ENCODE peak calls at places on chromosomes 7 and 10, in six cellular contexts. R is heart left ventricle, H is keratinocyte, Q is ovary, M is neural progenitor cell, J is right lobe of liver. F is an unnamed sample.

GRCh38 chr10:122419890-122420623 is 34.4 kb upstream of the ARMS2 start:
- DNase-seq in H (peak; percentile 26), R (no peak), J (no peak), Q (peak; percentile 39), M (no peak), F (no peak)

GRCh38 chr10:87503892-87504291 is 801 bp upstream of the MINPP1 start:
- DNase-seq in M (peak; percentile 2), H (no peak), J (no peak), R (no peak), Q (no peak), F (no peak)

GRCh38 chr10:30583778-30584415 is 45.7 kb downstream of the LYZL2 start:
- DNase-seq in R (peak; percentile 83), J (peak; percentile 77), H (no peak), M (no peak), Q (peak; percentile 54), F (peak; percentile 34)

GRCh38 chr10:30816144-30816811 is 186.7 kb upstream of the LYZL2 start:
- DNase-seq in Q (no peak), M (peak; percentile 28), H (no peak), J (no peak), R (no peak), F (no peak)

GRCh38 chr7:70383947-70384475 is 747.9 kb upstream of the GALNT17 start:
- DNase-seq in Q (no peak), H (no peak), R (no peak), J (no peak), M (no peak), F (no peak)

GRCh38 chr10:14884082-14884481 is 5.4 kb downstream of the SUV39H2 start:
- DNase-seq in J (no peak), M (no peak), Q (no peak), R (no peak), H (no peak), F (no peak)

GRCh38 chr10:24858244-24858907 is 94.0 kb downstream of the PRTFDC1 start:
- DNase-seq in J (no peak), Q (no peak), R (peak; percentile 10), M (no peak), H (no peak), F (no peak)

GRCh38 chr7:112399501-112399900 is 50.8 kb upstream of the IFRD1 start:
- DNase-seq in M (no peak), H (no peak), J (no peak), Q (no peak), R (no peak), F (no peak)

GRCh38 chr10:84258034-84258695 is 13.3 kb downstream of the RGR start:
- DNase-seq in Q (no peak), R (no peak), H (no peak), M (no peak), J (no peak), F (no peak)

GRCh38 chr7:5426226-5426475 is 2.5 kb upstream of the TNRC18 start:
- DNase-seq in H (no peak), R (no peak), J (no peak), Q (no peak), M (no peak), F (no peak)

GRCh38 chr10:70672993-70673928 is 955 bp downstream of the ADAMTS14 start:
- DNase-seq in J (no peak), M (no peak), R (peak; percentile 41), H (no peak), Q (no peak), F (peak; percentile 27)

GRCh38 chr10:124308351-124308645 is 110.4 kb downstream of the OAT start:
- DNase-seq in J (no peak), M (no peak), Q (peak; percentile 7), H (no peak), R (no peak), F (no peak)

GRCh38 chr10:97858001-97858439 is 8.4 kb downstream of the GOLGA7B start:
- DNase-seq in Q (no peak), R (no peak), M (no peak), H (no peak), J (no peak), F (no peak)

GRCh38 chr10:70475661-70476060 is 2.9 kb upstream of the PALD1 start:
- DNase-seq in H (peak; percentile 84), Q (no peak), J (no peak), M (no peak), R (no peak), F (no peak)

GRCh38 chr7:29265208-29265923 is 70.8 kb downstream of the CHN2 start:
- DNase-seq in Q (no peak), M (peak; percentile 51), J (no peak), H (no peak), R (no peak), F (no peak)

GRCh38 chr10:22244001-22244400 is 26.2 kb upstream of the EBLN1 start:
- DNase-seq in R (no peak), J (no peak), M (no peak), H (no peak), Q (no peak), F (no peak)

GRCh38 chr10:47402681-47403301 is 18.7 kb upstream of the ZNF488 start:
- DNase-seq in H (peak; percentile 74), Q (peak; percentile 63), R (peak; percentile 74), J (no peak), M (peak; percentile 29), F (no peak)

GRCh38 chr10:70162892-70163201 is 7.5 kb downstream of the SAR1A start:
- DNase-seq in J (no peak), H (no peak), R (no peak), Q (no peak), M (no peak), F (peak; percentile 68)

GRCh38 chr7:139896831-139897230 is 67.8 kb downstream of the TBXAS1 start:
- DNase-seq in H (no peak), R (no peak), J (no peak), M (no peak), Q (no peak), F (no peak)

GRCh38 chr10:34960983-34961382 is 129.2 kb downstream of the CUL2 start:
- DNase-seq in J (no peak), R (peak; percentile 20), H (no peak), Q (no peak), M (no peak), F (no peak)

GRCh38 chr10:47253651-47254375 is 46.2 kb upstream of the GDF10 start:
- DNase-seq in J (no peak), Q (no peak), H (no peak), M (no peak), R (peak; percentile 66), F (no peak)

GRCh38 chr7:142308918-142309317 is 51.1 kb upstream of the PRSS58 start:
- DNase-seq in Q (no peak), H (no peak), R (no peak), J (no peak), M (no peak), F (no peak)

GRCh38 chr10:7611909-7612308 is 54.9 kb downstream of the ITIH5 start:
- DNase-seq in J (no peak), M (no peak), R (no peak), H (no peak), Q (no peak), F (no peak)

GRCh38 chr7:132750056-132750455 is 173.8 kb upstream of the PLXNA4 start:
- DNase-seq in M (no peak), Q (no peak), H (no peak), J (no peak), R (no peak), F (no peak)

GRCh38 chr10:74991435-74991834 is 120.0 kb upstream of the SAMD8 start:
- DNase-seq in M (peak; percentile 50), R (no peak), H (no peak), J (no peak), Q (no peak), F (no peak)

GRCh38 chr10:29243061-29243460 is 45.8 kb upstream of the LYZL1 start:
- DNase-seq in R (no peak), M (no peak), H (no peak), J (no peak), Q (no peak), F (no peak)

GRCh38 chr10:29244978-29245377 is 43.9 kb upstream of the LYZL1 start:
- DNase-seq in J (no peak), H (no peak), Q (no peak), R (no peak), M (no peak), F (no peak)

GRCh38 chr10:29245476-29245875 is 43.4 kb upstream of the LYZL1 start:
- DNase-seq in H (no peak), Q (no peak), J (no peak), M (no peak), R (no peak), F (no peak)

GRCh38 chr10:29241925-29242324 is 46.9 kb upstream of the LYZL1 start:
- DNase-seq in M (no peak), J (no peak), Q (no peak), R (no peak), H (no peak), F (no peak)

GRCh38 chr10:29243750-29244149 is 45.1 kb upstream of the LYZL1 start:
- DNase-seq in J (no peak), Q (no peak), M (peak; percentile 50), H (no peak), R (no peak), F (no peak)
- TF ChIP-seq CTCF in J (no peak), Q (no peak), M (peak; percentile 64), H (peak; percentile 65), R (peak; percentile 40), F (peak; percentile 29)

GRCh38 chr7:148147438-148147837 is 443.1 kb upstream of the C7orf33 start:
- DNase-seq in R (no peak), H (no peak), J (no peak), M (no peak), Q (no peak), F (no peak)

GRCh38 chr7:148148456-148148855 is 442.1 kb upstream of the C7orf33 start:
- DNase-seq in H (no peak), Q (no peak), J (no peak), R (no peak), M (no peak), F (no peak)

GRCh38 chr7:148144827-148145226 is 445.7 kb upstream of the C7orf33 start:
- DNase-seq in J (no peak), M (no peak), R (no peak), Q (no peak), H (no peak), F (no peak)

DNA sequence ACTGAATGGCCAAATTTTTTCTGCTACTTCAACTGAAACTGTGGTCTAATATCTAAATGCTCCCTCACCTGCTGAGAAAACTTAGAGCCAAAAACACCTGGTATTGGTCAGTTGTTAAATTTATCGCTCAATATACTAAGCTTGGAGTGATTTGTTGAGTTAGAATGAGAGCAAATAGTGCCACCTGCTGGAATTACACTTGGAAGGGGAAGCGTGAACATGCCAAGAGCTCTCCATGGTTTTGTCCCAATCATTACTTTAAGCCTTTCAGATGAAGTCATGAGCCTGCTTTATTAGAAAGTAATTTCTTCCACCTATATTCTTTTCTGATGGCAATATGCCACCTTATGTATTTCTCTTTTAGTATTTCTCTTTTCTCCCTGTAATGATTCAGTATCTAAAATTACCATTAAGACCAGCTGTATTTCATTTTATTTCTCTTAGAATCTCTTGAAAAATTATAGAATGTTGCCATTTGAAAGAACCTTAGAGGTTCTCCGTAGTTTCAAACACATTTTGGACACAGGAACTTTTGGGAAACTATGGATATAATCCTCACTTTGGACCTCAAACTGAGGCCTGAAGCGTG is 447.8 kb upstream of the C7orf33 start:
- DNase-seq in R (no peak), J (no peak), M (peak; percentile 67), H (no peak), Q (no peak), F (peak; percentile 36)
- TF ChIP-seq CTCF in R (peak; percentile 63), J (peak; percentile 36), M (peak; percentile 80), H (peak; percentile 40), Q (no peak), F (peak; percentile 53)

GRCh38 chr10:119199231-119199992 is 8.0 kb upstream of the GRK5 start:
- DNase-seq in M (peak; percentile 88), Q (peak; percentile 69), R (peak; percentile 76), J (no peak), H (no peak), F (peak; percentile 63)
- TF ChIP-seq CTCF in M (peak; percentile 80), Q (peak; percentile 78), R (peak; percentile 90), J (peak; percentile 76), H (peak; percentile 79), F (peak; percentile 79)

GRCh38 chr7:77727936-77728701 is 31.9 kb downstream of the RSBN1L start:
- DNase-seq in H (no peak), M (peak; percentile 43), Q (no peak), R (no peak), J (no peak), F (no peak)
- TF ChIP-seq CTCF in H (no peak), M (no peak), Q (no peak), R (no peak), J (no peak), F (no peak)

F was measured in GM13977.